ENCODE peak calls at places on chromosomes 12 and 14, in ten cellular contexts. K is activated naive CD8-positive, alpha-beta T cell treated with anti-CD3 and anti-CD28 coated beads, Interleukin-2, amount 10 ng/mL, durations not matched to agents 7 days and 5 days; U is left ventricle myocardium superior; I is H54; L is neural crest cell; F is G401; T is upper lobe of right lung; A is activated T-cell treated with anti-CD3 and anti-CD28 coated beads for 24 hours; X is brain microvascular endothelial cell; O is fibroblast of mammary gland. P is an unnamed sample.

GRCh38 chr12:4202482-4202881 is 71.1 kb upstream of the CCND2 start:
- DNase-seq in K (no peak), U (no peak), I (no peak), L (no peak), F (no peak), T (no peak), A (no peak), X (no peak), O (no peak), P (no peak)

GRCh38 chr14:38079268-38079667 is 128.4 kb upstream of the SSTR1 start:
- DNase-seq in K (no peak), U (no peak), I (no peak), L (no peak), F (no peak), T (no peak), A (no peak), X (no peak), O (peak), P (no peak)

GRCh38 chr14:96895658-96896271 is 98.6 kb downstream of the VRK1 start:
- DNase-seq in K (no peak), U (no peak), I (no peak), L (no peak), F (no peak), T (no peak), A (no peak), X (no peak), O (no peak), P (no peak)

GRCh38 chr12:99453831-99454538 is 193.6 kb upstream of the GARIN6 start:
- DNase-seq in K (no peak), U (no peak), I (no peak), L (no peak), F (peak), T (no peak), A (no peak), X (peak), O (no peak), P (no peak)

GRCh38 chr12:26564391-26564790 is 268.6 kb downstream of the ITPR2 start:
- DNase-seq in K (no peak), U (no peak), I (no peak), L (no peak), F (no peak), T (no peak), A (no peak), X (peak), O (peak), P (no peak)

GRCh38 chr12:67456281-67456918 is 187.2 kb downstream of the CAND1 start:
- DNase-seq in K (no peak), U (peak), I (peak), L (no peak), F (no peak), T (no peak), A (no peak), X (peak), O (peak), P (no peak)

GRCh38 chr12:22283006-22283506 is 51.5 kb downstream of the ST8SIA1 start:
- DNase-seq in K (no peak), U (no peak), I (peak), L (no peak), F (no peak), T (no peak), A (no peak), X (peak), O (peak), P (no peak)

GRCh38 chr12:65825573-65826512 is 1.6 kb downstream of the HMGA2 start:
- DNase-seq in K (peak), U (peak), I (no peak), L (peak), F (no peak), T (peak), A (no peak), X (no peak), O (no peak), P (no peak)

GRCh38 chr12:46387697-46388096 is 15.1 kb upstream of the SLC38A2 start:
- DNase-seq in K (no peak), U (no peak), I (no peak), L (no peak), F (no peak), T (no peak), A (no peak), X (no peak), O (no peak), P (no peak)

GRCh38 chr12:19482551-19483109 is 43.3 kb downstream of the AEBP2 start:
- DNase-seq in K (peak), U (peak), I (no peak), L (no peak), F (no peak), T (no peak), A (peak), X (peak), O (no peak), P (no peak)

GRCh38 chr12:87140257-87140656 is 884.1 kb upstream of the MGAT4C start:
- DNase-seq in K (no peak), U (no peak), I (no peak), L (no peak), F (no peak), T (no peak), A (no peak), X (no peak), O (peak), P (no peak)

GRCh38 chr12:26810330-26810729 is 22.7 kb downstream of the ITPR2 start:
- DNase-seq in K (no peak), U (peak), I (no peak), L (no peak), F (peak), T (no peak), A (no peak), X (peak), O (peak), P (no peak)

GRCh38 chr14:56813143-56813551 is 2.9 kb upstream of the OTX2 start:
- DNase-seq in K (no peak), U (no peak), I (no peak), L (no peak), F (no peak), T (no peak), A (no peak), X (no peak), O (no peak), P (no peak)

GRCh38 chr14:22923746-22924145 is 4.8 kb upstream of the RBM23 start:
- DNase-seq in K (no peak), U (no peak), I (no peak), L (no peak), F (no peak), T (no peak), A (no peak), X (no peak), O (no peak), P (no peak)

GRCh38 chr14:52703225-52703624 is 3.8 kb upstream of the PSMC6 start:
- DNase-seq in K (no peak), U (no peak), I (peak), L (no peak), F (no peak), T (no peak), A (no peak), X (peak), O (peak), P (no peak)

GRCh38 chr12:10941916-10942607 is 3.0 kb upstream of the TAS2R14 start:
- DNase-seq in K (no peak), U (no peak), I (no peak), L (no peak), F (no peak), T (no peak), A (no peak), X (no peak), O (no peak), P (no peak)

GRCh38 chr12:106582661-106583577 is at the start of gene RFX4:
- DNase-seq in K (peak), U (no peak), I (no peak), L (peak), F (peak), T (no peak), A (no peak), X (no peak), O (no peak), P (no peak)